ENCODE peak calls at places on chromosomes 3 and 15, in eight cellular contexts. D is Peyer's patch, I is heart right ventricle, Q is transverse colon, Z is body of pancreas, U is A549, F is PC-3, V is lower lobe of right lung. O is an unnamed sample. For H3K4me1, the result is how much of the 10 kb centered on the place peaks cover.

GRCh38 chr3:108834551-108834950 is 12.0 kb downstream of the TRAT1 start:
- DNase-seq in D (no peak), I (no peak), Q (no peak), Z (no peak), U (no peak), F (no peak), V (no peak), O (no peak)

GRCh38 chr15:73754461-73754860 is 1.3 kb upstream of the INSYN1 start:
- DNase-seq in D (no peak), I (no peak), Q (no peak), Z (no peak), U (no peak), F (no peak), V (no peak), O (no peak)

GRCh38 chr15:68471552-68471951 is 39.6 kb upstream of the ITGA11 start:
- DNase-seq in D (no peak), I (no peak), Q (no peak), Z (peak), U (no peak), F (peak), V (no peak), O (no peak)

GRCh38 chr3:196198771-196199753 is 12.1 kb downstream of the ZDHHC19 start:
- DNase-seq in D (no peak), I (no peak), Q (no peak), Z (no peak), U (peak), F (no peak), V (no peak), O (no peak)

GRCh38 chr3:185606191-185606590 is 20.1 kb downstream of the SENP2 start:
- DNase-seq in D (no peak), I (no peak), Q (no peak), Z (no peak), U (no peak), F (no peak), V (no peak), O (no peak)

GRCh38 chr3:36060950-36061349 is 319.4 kb upstream of the STAC start:
- DNase-seq in D (no peak), I (no peak), Q (no peak), Z (no peak), U (peak), F (peak), V (no peak), O (no peak)

GRCh38 chr15:79296583-79296982 is 14.1 kb downstream of the ANKRD34C start:
- DNase-seq in D (no peak), I (no peak), Q (no peak), Z (no peak), U (peak), F (no peak), V (no peak), O (no peak)

GRCh38 chr3:94176886-94177285 is 114.0 kb downstream of the NSUN3 start:
- DNase-seq in D (no peak), I (no peak), Q (no peak), Z (no peak), U (no peak), F (no peak), V (no peak), O (no peak)

GRCh38 chr3:57818772-57819171 is 62.7 kb downstream of the SLMAP start:
- DNase-seq in D (no peak), I (no peak), Q (no peak), Z (no peak), U (no peak), F (peak), V (no peak), O (no peak)

GRCh38 chr3:77038928-77039605 is 832 bp upstream of the ROBO2 start:
- DNase-seq in D (peak), I (no peak), Q (no peak), Z (no peak), U (no peak), F (no peak), V (no peak), O (no peak)

GRCh38 chr3:75305901-75306300 is 358.2 kb upstream of the FRG2C start:
- DNase-seq in D (no peak), I (no peak), Q (no peak), Z (no peak), U (no peak), F (no peak), V (no peak), O (no peak)

GRCh38 chr3:15819576-15819975 is 21.8 kb upstream of the ANKRD28 start:
- DNase-seq in D (no peak), I (no peak), Q (no peak), Z (no peak), U (no peak), F (no peak), V (no peak), O (no peak)

GRCh38 chr3:69178838-69179739 is 56.7 kb upstream of the LMOD3 start:
- DNase-seq in D (peak), I (no peak), Q (no peak), Z (no peak), U (peak), F (peak), V (no peak), O (no peak)

GRCh38 chr3:169863458-169863899 is 6.3 kb downstream of the LRRC31 start:
- DNase-seq in D (peak), I (peak), Q (peak), Z (peak), U (peak), F (peak), V (peak), O (no peak)

GRCh38 chr3:25542571-25543039 is 114.5 kb downstream of the RARB start:
- DNase-seq in D (no peak), I (no peak), Q (no peak), Z (no peak), U (no peak), F (no peak), V (no peak), O (no peak)

GRCh38 chr3:42710323-42711021 is 7.9 kb upstream of the HHATL start:
- DNase-seq in D (no peak), I (no peak), Q (no peak), Z (no peak), U (no peak), F (no peak), V (no peak), O (no peak)

GRCh38 chr3:58398669-58399333 is 34.8 kb downstream of the PDHB start:
- DNase-seq in D (no peak), I (peak), Q (no peak), Z (no peak), U (no peak), F (no peak), V (no peak), O (no peak)

GRCh38 chr15:96070636-96071035 is 259.9 kb upstream of the NR2F2 start:
- DNase-seq in D (no peak), I (no peak), Q (no peak), Z (no peak), U (peak), F (peak), V (no peak), O (no peak)

GRCh38 chr15:37056894-37057205 is 43.5 kb downstream of the MEIS2 start:
- DNase-seq in D (no peak), I (no peak), Q (no peak), Z (no peak), U (no peak), F (no peak), V (no peak), O (no peak)

GRCh38 chr15:70289191-70289955 is 191.7 kb upstream of the TLE3 start:
- DNase-seq in D (peak), I (no peak), Q (no peak), Z (peak), U (no peak), F (peak), V (peak), O (peak)

GRCh38 chr3:186772886-186773417 is 10.4 kb upstream of the EIF4A2 start:
- DNase-seq in D (peak), I (peak), Q (peak), Z (peak), U (no peak), F (no peak), V (peak), O (no peak)

GRCh38 chr3:112437146-112438022 is 61.9 kb downstream of the BTLA start:
- DNase-seq in D (no peak), I (no peak), Q (no peak), Z (no peak), U (peak), F (peak), V (no peak), O (no peak)

GRCh38 chr3:68017069-68017468 is 362.7 kb upstream of the SUCLG2 start:
- DNase-seq in D (no peak), I (no peak), Q (no peak), Z (no peak), U (peak), F (peak), V (no peak), O (no peak)

GRCh38 chr3:68018275-68018674 is 363.9 kb upstream of the SUCLG2 start:
- DNase-seq in D (no peak), I (no peak), Q (no peak), Z (no peak), U (peak), F (peak), V (no peak), O (no peak)
- TF ChIP-seq CTCF in D (no peak), I (no peak), Q (no peak), Z (no peak), U (no peak), F (peak), V (no peak), O (no peak)

DNA sequence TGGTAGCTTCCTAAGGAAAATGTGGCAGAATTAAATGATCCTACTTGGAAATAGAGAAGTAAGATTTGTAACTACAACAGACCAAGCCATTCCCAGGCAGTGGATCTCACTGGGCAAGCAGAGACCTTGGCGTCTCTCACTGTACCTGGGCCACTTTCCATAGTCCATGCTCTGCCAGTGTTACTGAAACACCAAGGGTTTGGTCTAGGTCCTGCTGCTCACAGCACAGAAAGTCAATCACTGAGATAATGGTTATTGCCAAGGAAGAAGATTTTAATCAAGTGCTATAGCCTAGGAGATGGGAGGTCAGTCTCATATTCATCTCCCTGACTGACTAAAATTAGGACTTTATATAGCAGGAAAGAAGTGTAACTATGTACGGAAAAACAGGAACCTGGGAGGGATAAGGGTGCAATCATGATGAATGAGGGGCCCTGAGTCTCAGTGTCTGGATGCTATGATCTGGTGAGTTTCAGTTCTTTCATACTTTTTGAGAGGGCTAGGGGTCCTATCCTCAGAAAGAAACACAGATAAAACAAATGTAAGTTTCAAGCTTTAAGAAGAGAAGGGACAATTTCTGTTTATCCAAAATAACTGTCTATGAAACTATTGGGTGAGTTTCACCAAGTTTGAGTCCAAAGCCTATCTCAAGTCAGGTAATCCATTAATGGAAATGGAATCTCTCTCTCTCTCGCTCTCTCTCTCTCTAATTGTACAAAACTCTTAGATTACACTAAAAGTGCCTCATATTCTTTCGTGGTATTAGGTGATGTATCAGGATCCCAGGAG is 20.6 kb downstream of the GPR15 start:
- DNase-seq in D (no peak), I (no peak), Q (no peak), Z (no peak), U (no peak), F (no peak), V (no peak), O (no peak)
- H3K27ac ChIP-seq in D (peak), I (no peak), Q (peak), Z (no peak), U (no peak), F (no peak), V (no peak), O (no peak)

DNA sequence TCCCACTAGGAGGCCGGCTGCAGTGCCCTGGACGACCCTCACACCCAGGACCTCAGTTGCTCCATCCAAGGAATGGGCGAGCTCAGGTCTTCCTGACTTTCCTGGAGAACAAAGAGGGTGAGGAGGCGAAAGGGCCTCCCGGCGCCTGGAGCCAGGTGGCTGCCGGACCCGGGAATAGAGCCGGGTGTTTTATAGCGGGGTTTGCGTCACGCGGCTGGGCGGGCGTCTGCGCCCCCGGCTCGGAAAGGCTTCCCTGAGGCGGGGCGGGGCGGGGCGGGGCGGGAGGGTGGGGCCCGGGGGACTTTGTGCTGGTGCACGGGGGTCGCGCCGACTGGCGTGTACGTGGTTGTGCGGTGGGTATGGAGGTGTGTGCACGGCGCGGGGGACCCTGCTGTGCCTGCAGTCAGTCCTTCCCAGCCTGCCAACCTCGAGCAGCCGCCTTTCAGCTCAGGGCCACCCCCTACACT is 4.6 kb upstream of the PRKCD start:
- DNase-seq in D (peak), I (no peak), Q (peak), Z (no peak), U (no peak), F (peak), V (peak), O (no peak)
- H3K4me1 ChIP-seq in D (half or more), I (under half), Q (under half), Z (half or more), U (under half), F (half or more), V (half or more), O (under half)

GRCh38 chr15:67082007-67082536 is 16.7 kb downstream of the SMAD3 start:
- DNase-seq in D (no peak), I (no peak), Q (peak), Z (peak), U (no peak), F (peak), V (peak), O (no peak)

GRCh38 chr15:67080900-67081431 is 15.6 kb downstream of the SMAD3 start:
- DNase-seq in D (no peak), I (peak), Q (no peak), Z (no peak), U (peak), F (peak), V (peak), O (no peak)

GRCh38 chr15:67079361-67079760 is 14.0 kb downstream of the SMAD3 start:
- DNase-seq in D (no peak), I (no peak), Q (no peak), Z (no peak), U (no peak), F (no peak), V (no peak), O (no peak)

GRCh38 chr15:67077641-67078215 is 12.3 kb downstream of the SMAD3 start:
- DNase-seq in D (no peak), I (no peak), Q (peak), Z (no peak), U (no peak), F (no peak), V (no peak), O (no peak)

GRCh38 chr15:67080118-67080899 is 14.9 kb downstream of the SMAD3 start:
- DNase-seq in D (no peak), I (peak), Q (no peak), Z (peak), U (no peak), F (no peak), V (peak), O (no peak)
- TF ChIP-seq CTCF in D (no peak), I (no peak), Q (no peak), Z (no peak), U (no peak), F (no peak), V (no peak), O (no peak)

GRCh38 chr15:101242999-101243336 is 8.9 kb downstream of the CHSY1 start:
- DNase-seq in D (no peak), I (peak), Q (no peak), Z (no peak), U (no peak), F (no peak), V (no peak), O (no peak)
- H3K27ac ChIP-seq in D (no peak), I (peak), Q (peak), Z (no peak), U (no peak), F (no peak), V (peak), O (peak)

GRCh38 chr3:141059816-141060215 is 8.7 kb downstream of the SPSB4 start:
- DNase-seq in D (no peak), I (no peak), Q (no peak), Z (no peak), U (no peak), F (no peak), V (no peak), O (no peak)
- H3K4me1 ChIP-seq in D (under half), I (under half), Q (under half), Z (half or more), U (under half), F (under half), V (under half), O (under half)

GRCh38 chr3:158846803-158847465 is 45.1 kb downstream of the MFSD1 start:
- DNase-seq in D (no peak), I (no peak), Q (no peak), Z (no peak), U (no peak), F (no peak), V (no peak), O (no peak)
- TF ChIP-seq CTCF in D (no peak), I (no peak), Q (no peak), Z (no peak), U (no peak), F (no peak), V (no peak), O (no peak)

GRCh38 chr15:89442671-89443307 is 53.6 kb downstream of the RHCG start:
- DNase-seq in D (peak), I (no peak), Q (peak), Z (peak), U (peak), F (peak), V (no peak), O (no peak)
- H3K27ac ChIP-seq in D (no peak), I (no peak), Q (no peak), Z (no peak), U (no peak), F (no peak), V (no peak), O (no peak)